ENCODE peak calls at places on chromosomes 5 and 9, in nine cellular contexts. A is kidney; M is IMR-90; V is neuronal stem cell; J is PC-3; S is CD4-positive, alpha-beta memory T cell; P is cardiac muscle cell; C is mesenchymal stem cell; E is mesendoderm. W is an unnamed sample. For H3K4me1, the result is how much of the 10 kb centered on the place peaks cover.

GRCh38 chr9:137268538-137269201 is 8.9 kb upstream of the TOR4A start:
- DNase-seq in A (peak), M (no peak), V (no peak), J (no peak), S (no peak), P (no peak), C (peak), E (no peak), W (no peak)

GRCh38 chr5:133316346-133317343 is 264.8 kb downstream of the HSPA4 start:
- DNase-seq in A (no peak), M (no peak), V (peak), J (peak), S (no peak), P (peak), C (no peak), E (peak), W (no peak)

GRCh38 chr5:126301056-126301455 is 122.2 kb upstream of the GRAMD2B start:
- DNase-seq in A (no peak), M (no peak), V (no peak), J (no peak), S (no peak), P (no peak), C (no peak), E (no peak), W (no peak)

GRCh38 chr5:151150484-151151262 is 6.9 kb downstream of the ANXA6 start:
- DNase-seq in A (peak), M (peak), V (no peak), J (no peak), S (peak), P (peak), C (peak), E (no peak), W (peak)

GRCh38 chr5:7422719-7423118 is 26.8 kb downstream of the ADCY2 start:
- DNase-seq in A (no peak), M (no peak), V (no peak), J (no peak), S (no peak), P (no peak), C (no peak), E (no peak), W (no peak)

GRCh38 chr9:109590945-109591344 is 92.8 kb upstream of the PTPN3 start:
- DNase-seq in A (no peak), M (no peak), V (no peak), J (no peak), S (no peak), P (no peak), C (no peak), E (no peak), W (no peak)

GRCh38 chr5:145980718-145981117 is 44.3 kb downstream of the SH3RF2 start:
- DNase-seq in A (no peak), M (no peak), V (no peak), J (no peak), S (no peak), P (no peak), C (no peak), E (no peak), W (no peak)

GRCh38 chr9:121992571-121993212 is 100.4 kb downstream of the TTLL11 start:
- DNase-seq in A (no peak), M (peak), V (peak), J (peak), S (peak), P (peak), C (peak), E (peak), W (peak)

GRCh38 chr9:2676466-2676865 is 40.8 kb upstream of the KCNV2 start:
- DNase-seq in A (no peak), M (no peak), V (no peak), J (no peak), S (no peak), P (no peak), C (no peak), E (no peak), W (no peak)

GRCh38 chr5:160628295-160629006 is 206.8 kb downstream of the PTTG1 start:
- DNase-seq in A (no peak), M (no peak), V (no peak), J (no peak), S (no peak), P (no peak), C (no peak), E (no peak), W (no peak)

GRCh38 chr9:121133104-121133816 is 58.5 kb downstream of the CNTRL start:
- DNase-seq in A (peak), M (no peak), V (no peak), J (no peak), S (peak), P (no peak), C (no peak), E (peak), W (peak)

GRCh38 chr5:43010956-43011355 is 29.2 kb downstream of the ANXA2R start:
- DNase-seq in A (no peak), M (no peak), V (no peak), J (no peak), S (no peak), P (no peak), C (no peak), E (no peak), W (no peak)

GRCh38 chr9:71608825-71609452 is 159.4 kb downstream of the CEMIP2 start:
- DNase-seq in A (no peak), M (peak), V (peak), J (no peak), S (no peak), P (no peak), C (no peak), E (peak), W (no peak)

GRCh38 chr5:143561248-143561647 is 157.8 kb upstream of the NR3C1 start:
- DNase-seq in A (no peak), M (no peak), V (no peak), J (no peak), S (no peak), P (no peak), C (no peak), E (no peak), W (no peak)

GRCh38 chr5:128778474-128778873 is 186.8 kb upstream of the SLC27A6 start:
- DNase-seq in A (no peak), M (peak), V (no peak), J (no peak), S (no peak), P (no peak), C (no peak), E (peak), W (no peak)

GRCh38 chr5:132257131-132258101 is at the start of gene PDLIM4:
- DNase-seq in A (peak), M (no peak), V (peak), J (no peak), S (no peak), P (peak), C (peak), E (peak), W (peak)
- H3K4me1 ChIP-seq in A (under half), M (under half), V (under half), J (under half), S (under half), P (under half), C (under half), E (under half), W (under half)

GRCh38 chr5:138869038-138869437 is 6.1 kb downstream of the LRRTM2 start:
- DNase-seq in A (no peak), M (no peak), V (no peak), J (no peak), S (no peak), P (no peak), C (no peak), E (no peak), W (no peak)

GRCh38 chr5:138873096-138873885 is 1.8 kb downstream of the LRRTM2 start:
- DNase-seq in A (no peak), M (no peak), V (no peak), J (no peak), S (no peak), P (no peak), C (no peak), E (no peak), W (no peak)

GRCh38 chr5:138869763-138870500 is 5.2 kb downstream of the LRRTM2 start:
- DNase-seq in A (no peak), M (peak), V (no peak), J (no peak), S (no peak), P (no peak), C (peak), E (no peak), W (no peak)

GRCh38 chr5:138873886-138874200 is 1.3 kb downstream of the LRRTM2 start:
- DNase-seq in A (no peak), M (no peak), V (no peak), J (no peak), S (no peak), P (no peak), C (no peak), E (no peak), W (no peak)

DNA sequence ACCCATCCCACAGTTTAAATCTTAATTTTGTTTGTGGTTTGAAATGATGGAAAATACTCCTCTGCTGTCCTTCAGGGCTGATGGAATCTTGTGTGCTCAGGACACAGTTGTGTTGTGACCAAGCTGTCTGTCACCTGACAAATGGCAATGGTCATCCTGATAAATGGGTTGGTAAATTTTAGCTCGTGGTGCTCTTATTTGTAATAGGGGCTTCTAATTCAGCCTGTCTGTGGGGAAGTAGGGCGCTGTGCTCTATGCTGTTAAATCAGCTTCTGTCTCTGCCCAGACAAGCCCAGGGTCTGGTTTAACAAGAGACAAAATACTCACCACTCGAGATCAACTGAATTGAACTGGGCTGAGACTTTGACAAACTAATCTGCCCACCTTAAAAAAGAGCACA is 4.5 kb downstream of the LRRTM2 start:
- DNase-seq in A (no peak), M (no peak), V (peak), J (no peak), S (no peak), P (no peak), C (peak), E (peak), W (no peak)
- H3K4me1 ChIP-seq in A (under half), M (under half), V (under half), J (under half), S (under half), P (under half), C (under half), E (under half), W (under half)

GRCh38 chr9:92563701-92564100 is 27.9 kb upstream of the ECM2 start:
- DNase-seq in A (no peak), M (no peak), V (no peak), J (no peak), S (no peak), P (no peak), C (peak), E (peak), W (no peak)
- H3K4me1 ChIP-seq in A (under half), M (under half), V (under half), J (under half), S (under half), P (under half), C (under half), E (under half), W (under half)

GRCh38 chr9:97528529-97529230 is 27.2 kb downstream of the TMOD1 start:
- DNase-seq in A (no peak), M (no peak), V (no peak), J (peak), S (no peak), P (peak), C (no peak), E (peak), W (peak)
- H3K4me1 ChIP-seq in A (under half), M (under half), V (under half), J (under half), S (under half), P (under half), C (under half), E (under half), W (under half)

GRCh38 chr9:98117984-98118639 is 910 bp downstream of the TRIM14 start:
- DNase-seq in A (peak), M (peak), V (no peak), J (peak), S (peak), P (no peak), C (peak), E (peak), W (no peak)

GRCh38 chr9:98120476-98120875 is 1.5 kb upstream of the TRIM14 start:
- DNase-seq in A (peak), M (no peak), V (no peak), J (no peak), S (no peak), P (no peak), C (no peak), E (no peak), W (no peak)

GRCh38 chr9:98121096-98121495 is 2.1 kb upstream of the TRIM14 start:
- DNase-seq in A (no peak), M (no peak), V (no peak), J (peak), S (no peak), P (no peak), C (no peak), E (no peak), W (no peak)

GRCh38 chr9:98124637-98125426 is 5.8 kb upstream of the TRIM14 start:
- DNase-seq in A (peak), M (no peak), V (no peak), J (no peak), S (no peak), P (no peak), C (no peak), E (no peak), W (no peak)

GRCh38 chr9:98118640-98119601 is at the start of gene TRIM14:
- DNase-seq in A (peak), M (peak), V (peak), J (peak), S (peak), P (peak), C (peak), E (peak), W (peak)
- H3K4me1 ChIP-seq in A (under half), M (under half), V (under half), J (under half), S (half or more), P (under half), C (under half), E (under half), W (under half)

GRCh38 chr5:132293992-132294727 is at the start of gene SLC22A4:
- DNase-seq in A (peak), M (peak), V (peak), J (peak), S (peak), P (peak), C (peak), E (peak), W (peak)
- H3K4me1 ChIP-seq in A (under half), M (under half), V (under half), J (under half), S (under half), P (under half), C (under half), E (under half), W (under half)

DNA sequence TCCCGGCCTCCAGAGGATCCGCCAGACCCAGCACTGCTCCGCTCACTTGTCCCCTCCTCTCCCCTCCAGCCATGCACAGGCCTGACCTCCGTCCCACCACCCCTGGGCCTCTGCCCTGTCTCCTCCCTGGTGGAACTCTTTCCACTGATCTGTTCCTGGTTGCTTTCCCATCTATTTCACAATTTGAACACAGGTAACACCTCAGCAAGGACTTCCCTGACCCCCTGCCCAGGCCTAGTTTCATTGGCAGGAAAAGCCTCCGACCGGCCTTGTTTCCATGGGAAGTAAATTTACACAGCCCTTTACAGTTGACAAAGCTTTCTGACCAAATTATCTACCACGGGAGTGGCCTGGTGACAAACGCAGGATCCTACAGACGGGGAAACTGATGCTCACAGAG is 14.8 kb downstream of the QSOX2 start:
- DNase-seq in A (no peak), M (no peak), V (no peak), J (no peak), S (no peak), P (no peak), C (no peak), E (no peak), W (no peak)
- H3K4me1 ChIP-seq in A (under half), M (under half), V (under half), J (under half), S (under half), P (under half), C (under half), E (under half), W (under half)

DNA sequence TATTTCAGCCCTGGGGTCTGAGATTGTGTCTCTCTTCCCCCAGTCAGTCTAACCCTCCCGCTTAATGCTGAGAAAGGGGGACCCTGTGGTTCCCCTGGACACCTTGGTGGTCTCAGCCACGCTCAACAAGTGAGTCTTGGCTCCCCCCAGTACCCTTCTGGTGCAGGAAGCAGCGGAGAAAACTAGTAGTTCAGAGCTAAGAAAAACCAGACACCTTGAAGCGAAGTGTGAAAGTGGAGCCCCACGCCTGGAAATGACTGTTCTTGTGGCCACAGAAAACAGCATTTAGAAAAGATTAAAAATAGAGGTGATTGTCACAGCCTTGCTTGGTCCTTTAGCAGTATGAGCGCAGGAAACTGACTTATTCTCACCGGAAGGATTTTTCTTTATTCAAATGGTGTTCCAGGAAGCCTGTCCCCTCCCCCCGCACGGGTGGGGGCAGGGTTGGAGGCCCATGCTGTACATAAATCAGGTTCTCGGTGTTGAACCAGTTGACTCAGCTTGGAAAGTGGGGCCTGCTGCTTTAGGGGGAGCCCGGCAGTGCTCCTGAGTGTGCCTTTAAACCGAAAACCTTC is 8.1 kb downstream of the ARPC5L start:
- DNase-seq in A (peak), M (peak), V (no peak), J (peak), S (peak), P (peak), C (peak), E (no peak), W (no peak)
- H3K4me1 ChIP-seq in A (under half), M (under half), V (under half), J (under half), S (half or more), P (under half), C (under half), E (under half), W (under half)

GRCh38 chr5:124918618-124919017 is 172.2 kb upstream of the ZNF608 start:
- DNase-seq in A (no peak), M (no peak), V (no peak), J (no peak), S (no peak), P (no peak), C (no peak), E (no peak), W (no peak)
- H3K4me1 ChIP-seq in A (under half), M (under half), V (under half), J (under half), S (under half), P (under half), C (under half), E (under half), W (under half)

DNA sequence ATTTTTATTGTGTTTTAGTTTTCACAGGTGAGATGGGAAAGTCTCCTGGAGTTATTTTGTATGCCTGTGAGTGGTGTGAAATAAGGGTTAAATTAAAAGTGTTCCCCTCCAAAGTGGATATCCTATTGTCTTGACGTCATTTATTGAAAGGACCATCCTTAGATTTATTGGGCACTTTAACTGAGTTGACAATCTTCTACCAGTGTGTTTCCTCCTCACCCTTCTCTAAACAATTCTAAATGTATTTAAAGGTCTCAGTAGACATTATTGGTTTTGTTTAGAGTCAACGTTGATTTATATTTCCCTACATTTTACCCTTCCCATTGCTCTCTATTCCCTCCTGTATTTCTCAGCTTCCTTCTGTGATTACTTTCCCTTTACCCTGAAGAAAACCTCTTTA is 40.8 kb downstream of the PRRC1 start:
- DNase-seq in A (no peak), M (no peak), V (no peak), J (no peak), S (no peak), P (no peak), C (no peak), E (no peak), W (no peak)
- H3K4me1 ChIP-seq in A (under half), M (under half), V (under half), J (under half), S (under half), P (under half), C (under half), E (under half), W (under half)

W was measured in right cardiac atrium.